ENCODE peak calls at places on chromosomes 6 and 20, in five cellular contexts. D is GM12878, R is SK-N-SH, A is HepG2, J is K562. O is an unnamed sample.

GRCh38 chr6:2478200-2478599 is 232.8 kb upstream of the GMDS start:
- DNase-seq in A (no peak), J (no peak), R (no peak), D (no peak), O (no peak)

GRCh38 chr20:37239026-37239451 is 22.6 kb downstream of the GHRH start:
- DNase-seq in A (no peak), J (no peak), D (no peak), R (no peak), O (no peak)

GRCh38 chr20:19048898-19049889 is 163.2 kb upstream of the SLC24A3 start:
- DNase-seq in J (no peak), D (no peak), R (no peak), A (no peak), O (no peak)

GRCh38 chr20:17687800-17688199 is 5.8 kb upstream of the RRBP1 start:
- DNase-seq in R (no peak), A (no peak), J (no peak), D (no peak), O (no peak)

GRCh38 chr6:161273356-161273751 is 507 bp downstream of the AGPAT4 start:
- DNase-seq in J (peak; percentile 54), A (no peak), R (peak; percentile 62), D (no peak), O (no peak)

GRCh38 chr20:41339957-41340326 is 679 bp upstream of the LPIN3 start:
- DNase-seq in R (peak; percentile 87), J (peak; percentile 78), A (peak; percentile 81), D (no peak), O (peak; percentile 37)

GRCh38 chr6:39309942-39310531 is 4.2 kb downstream of the KCNK17 start:
- DNase-seq in R (peak; percentile 88), A (peak; percentile 58), J (peak; percentile 87), D (no peak), O (peak; percentile 69)

GRCh38 chr20:22446613-22447447 is 137.5 kb downstream of the FOXA2 start:
- DNase-seq in D (no peak), R (no peak), A (no peak), J (no peak), O (no peak)

GRCh38 chr6:16450285-16450684 is 211.9 kb downstream of the GMPR start:
- DNase-seq in J (no peak), R (no peak), A (no peak), D (no peak), O (no peak)

GRCh38 chr20:45470939-45471338 is 1.4 kb downstream of the WFDC2 start:
- DNase-seq in R (no peak), J (no peak), A (no peak), D (no peak), O (no peak)

GRCh38 chr6:361411-362132 is 30.0 kb upstream of the IRF4 start:
- DNase-seq in A (no peak), J (no peak), R (no peak), D (no peak), O (no peak)

GRCh38 chr6:169838291-169839028 is 87.0 kb downstream of the ERMARD start:
- DNase-seq in A (no peak), J (no peak), D (no peak), R (peak; percentile 85), O (no peak)

GRCh38 chr6:44731485-44732095 is 344.1 kb downstream of the CDC5L start:
- DNase-seq in D (no peak), A (no peak), R (no peak), J (no peak), O (no peak)

DNA sequence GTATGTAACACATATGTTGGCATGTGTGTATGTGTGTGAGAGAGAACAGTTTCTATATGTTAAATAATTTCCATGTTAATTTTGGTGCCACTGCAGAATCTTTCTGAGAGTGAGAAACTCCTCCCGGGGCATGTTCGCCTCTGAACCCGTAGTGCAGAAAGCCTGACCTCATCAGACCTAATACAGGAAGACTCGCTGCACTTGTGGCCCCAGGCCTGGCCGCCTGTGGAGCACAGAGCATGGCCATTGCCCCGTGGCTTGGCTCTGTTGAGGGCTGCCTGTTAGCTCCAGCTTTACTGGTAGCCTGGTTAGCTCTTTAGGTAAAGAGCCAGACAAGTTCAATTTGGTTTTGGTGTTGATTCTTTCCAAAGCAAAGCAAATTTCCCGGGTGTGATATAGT is 25.5 kb downstream of the FARS2 start:
- DNase-seq in D (no peak), J (no peak), R (no peak), A (no peak), O (no peak)
- H3K27ac ChIP-seq in D (no peak overlapping the region), J (no peak overlapping the region), R (no peak overlapping the region), A (no peak overlapping the region), O (no peak overlapping the region)

DNA sequence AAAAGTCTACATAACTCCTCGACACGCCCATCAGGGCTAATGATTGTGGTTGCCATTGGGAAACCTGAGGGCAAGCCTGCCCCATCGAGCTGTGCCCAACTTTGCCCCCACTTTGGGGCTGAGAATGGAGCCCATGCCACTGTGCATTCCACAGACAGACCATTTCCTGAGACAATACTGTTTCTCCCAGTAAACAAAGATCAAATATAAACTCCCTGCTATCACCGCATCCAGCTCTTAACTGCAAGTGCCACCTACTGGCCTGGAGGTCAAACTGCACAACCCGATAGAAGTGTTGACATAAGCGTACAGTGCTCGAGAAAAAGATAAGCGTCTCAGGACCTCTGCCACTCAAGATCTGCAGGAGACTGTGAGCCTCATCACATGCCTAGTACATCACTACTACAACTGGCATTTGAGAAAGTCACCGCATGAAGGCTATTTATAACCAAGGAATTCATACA is 4.7 kb upstream of the DEFB126 start:
- DNase-seq in R (peak; percentile 36), J (peak; percentile 11), D (no peak), A (peak; percentile 54), O (peak; percentile 2)
- TF ChIP-seq GABPA in R (no peak), J (no peak), D (no peak), A (peak; percentile 65), O (no peak)

GRCh38 chr6:31158140-31158862 is at the start of gene TCF19:
- DNase-seq in R (peak; percentile 99), D (peak; percentile 98), A (peak; percentile 99), J (peak; percentile 100), O (peak; percentile 95)
- TF ChIP-seq REST in R (no peak), D (no peak), A (no peak), J (no peak), O (no peak)

DNA sequence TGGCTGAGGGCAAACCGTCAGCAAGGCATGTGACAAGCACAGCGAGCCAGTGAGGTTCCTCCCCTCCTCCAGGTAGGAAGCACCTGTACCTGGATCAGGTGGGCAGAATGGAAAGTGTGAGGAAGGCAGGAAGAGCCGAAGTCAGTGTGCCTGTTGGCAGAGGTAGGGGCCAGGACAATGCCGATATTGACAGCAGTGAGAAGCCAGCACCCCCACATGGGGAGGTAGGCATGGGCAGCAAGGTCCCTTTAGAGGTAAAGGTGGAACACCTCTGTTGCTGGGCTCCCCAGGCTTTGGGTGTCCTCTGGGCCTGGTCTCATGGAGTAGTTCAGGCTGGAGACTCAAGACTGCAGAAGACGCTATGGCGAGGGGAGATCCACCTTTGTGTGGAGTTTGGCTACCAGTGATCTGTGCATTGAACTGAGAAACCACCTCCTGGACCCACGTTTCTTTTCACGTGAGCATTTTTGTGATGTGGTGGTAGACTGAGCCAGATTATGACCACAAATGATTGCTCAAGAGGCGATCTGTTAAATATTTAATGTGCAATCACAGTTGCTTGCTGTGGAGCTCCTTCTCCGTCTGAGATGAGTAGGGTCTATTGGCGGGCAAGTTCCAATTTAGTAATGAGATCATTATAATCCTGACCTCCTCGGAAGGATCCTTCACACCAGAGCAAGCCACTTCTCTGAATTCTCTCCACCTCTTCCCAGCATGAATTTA is 174.8 kb downstream of the CDH26 start:
- DNase-seq in D (no peak), R (no peak), A (no peak), J (no peak), O (no peak)
- H3K27ac ChIP-seq in D (no peak overlapping the region), R (no peak overlapping the region), A (no peak overlapping the region), J (no peak overlapping the region), O (no peak overlapping the region)